ENCODE peak calls at places on chromosomes 16 and 17, in five cellular contexts. One of them, this sample, is unnamed. For H3K4me1 and H3K9me3, the result is how much of the 10 kb centered on the place peaks cover.

GRCh38 chr16:3490911-3491629 is 4.2 kb downstream of the C16orf90 start:
- DNase-seq in psoas muscle: no peak
- DNase-seq in ovary: no peak
- DNase-seq in HepG2: peak
- DNase-seq in adrenal gland: no peak
- DNase-seq in this sample: peak

GRCh38 chr17:82863941-82864720 is 24.3 kb upstream of the ZNF750 start:
- DNase-seq in HepG2: no peak
- DNase-seq in ovary: no peak
- DNase-seq in psoas muscle: peak
- DNase-seq in adrenal gland: peak
- DNase-seq in this sample: no peak

GRCh38 chr16:84199097-84199496 is 8.1 kb downstream of the ADAD2 start:
- DNase-seq in psoas muscle: no peak
- DNase-seq in HepG2: no peak
- DNase-seq in adrenal gland: no peak
- DNase-seq in ovary: no peak
- DNase-seq in this sample: no peak

GRCh38 chr17:37643829-37644228 is 583 bp upstream of the DDX52 start:
- DNase-seq in ovary: no peak
- DNase-seq in psoas muscle: no peak
- DNase-seq in HepG2: no peak
- DNase-seq in adrenal gland: peak
- DNase-seq in this sample: no peak

GRCh38 chr17:60086822-60087591 is 8.3 kb upstream of the HEATR6 start:
- DNase-seq in HepG2: no peak
- DNase-seq in psoas muscle: no peak
- DNase-seq in ovary: no peak
- DNase-seq in adrenal gland: no peak
- DNase-seq in this sample: no peak

GRCh38 chr17:80663783-80664206 is 119.2 kb downstream of the RPTOR start:
- DNase-seq in psoas muscle: peak
- DNase-seq in HepG2: no peak
- DNase-seq in adrenal gland: no peak
- DNase-seq in ovary: peak
- DNase-seq in this sample: no peak

GRCh38 chr17:38403491-38403890 is 24.8 kb upstream of the ARHGAP23 start:
- DNase-seq in HepG2: no peak
- DNase-seq in ovary: no peak
- DNase-seq in adrenal gland: no peak
- DNase-seq in psoas muscle: no peak
- DNase-seq in this sample: no peak

GRCh38 chr17:48993305-48993704 is 3.9 kb upstream of the IGF2BP1 start:
- DNase-seq in ovary: no peak
- DNase-seq in adrenal gland: no peak
- DNase-seq in psoas muscle: no peak
- DNase-seq in HepG2: no peak
- DNase-seq in this sample: no peak

GRCh38 chr16:57713596-57713995 is 19.0 kb downstream of the DRC7 start:
- DNase-seq in adrenal gland: no peak
- DNase-seq in psoas muscle: no peak
- DNase-seq in ovary: no peak
- DNase-seq in HepG2: no peak
- DNase-seq in this sample: no peak

DNA sequence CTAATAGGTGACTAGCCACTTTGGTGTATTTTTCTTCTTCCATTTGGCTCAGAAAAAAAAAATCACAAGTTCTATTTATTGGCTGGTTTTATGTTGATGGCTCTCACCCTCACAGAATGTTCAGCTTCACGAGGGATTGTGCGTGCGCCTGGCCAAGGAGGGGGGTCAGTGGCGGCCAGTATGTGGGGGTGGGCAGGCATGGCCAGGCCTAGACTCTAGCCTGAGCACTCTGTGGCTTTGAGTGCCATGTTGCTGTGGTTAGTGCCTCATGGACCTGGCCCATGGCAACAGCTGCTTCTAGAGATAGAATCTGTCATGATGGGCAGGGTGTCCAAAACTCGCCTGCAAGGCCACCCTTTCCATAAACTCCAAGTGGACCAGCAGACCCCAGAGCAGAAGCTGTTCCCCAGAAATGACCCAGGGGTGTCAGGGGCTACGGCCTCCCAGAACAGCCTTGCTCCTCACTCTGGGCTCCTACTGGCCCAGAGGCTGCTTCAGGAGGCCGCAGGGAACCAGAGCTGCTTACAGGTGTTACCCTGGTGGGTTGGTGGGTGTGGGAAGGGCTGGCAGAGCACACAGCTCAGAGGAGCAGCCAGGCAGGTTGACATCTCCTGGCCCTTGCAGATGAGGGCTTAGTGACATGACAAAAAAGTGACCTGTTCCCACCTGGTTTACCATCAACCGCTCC is 124.9 kb downstream of the SOCS1 start:
- DNase-seq in ovary: no peak
- DNase-seq in HepG2: no peak
- DNase-seq in psoas muscle: no peak
- DNase-seq in adrenal gland: no peak
- DNase-seq in this sample: no peak
- H3K27ac ChIP-seq in ovary: no peak
- H3K27ac ChIP-seq in HepG2: no peak
- H3K27ac ChIP-seq in psoas muscle: no peak
- H3K27ac ChIP-seq in adrenal gland: no peak
- H3K27ac ChIP-seq in this sample: peak

DNA sequence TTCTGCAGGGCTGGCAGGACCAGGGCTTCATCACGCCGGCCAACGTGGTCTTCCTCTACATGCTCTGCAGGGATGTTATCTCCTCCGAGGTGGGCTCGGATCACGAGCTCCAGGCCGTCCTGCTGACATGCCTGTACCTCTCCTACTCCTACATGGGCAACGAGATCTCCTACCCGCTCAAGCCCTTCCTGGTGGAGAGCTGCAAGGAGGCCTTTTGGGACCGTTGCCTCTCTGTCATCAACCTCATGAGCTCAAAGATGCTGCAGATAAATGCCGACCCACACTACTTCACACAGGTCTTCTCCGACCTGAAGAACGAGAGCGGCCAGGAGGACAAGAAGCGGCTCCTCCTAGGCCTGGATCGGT is 1.4 kb downstream of the CDK5R1 start:
- DNase-seq in ovary: no peak
- DNase-seq in psoas muscle: no peak
- DNase-seq in HepG2: no peak
- DNase-seq in adrenal gland: no peak
- DNase-seq in this sample: no peak
- H3K4me1 ChIP-seq in ovary: under half
- H3K4me1 ChIP-seq in psoas muscle: under half
- H3K4me1 ChIP-seq in HepG2: under half
- H3K4me1 ChIP-seq in adrenal gland: under half
- H3K4me1 ChIP-seq in this sample: under half

GRCh38 chr16:35572186-35572585 is 2112.8 kb downstream of the TP53TG3F start:
- DNase-seq in ovary: no peak
- DNase-seq in HepG2: no peak
- DNase-seq in psoas muscle: no peak
- DNase-seq in adrenal gland: no peak
- DNase-seq in this sample: no peak
- H3K9me3 ChIP-seq in ovary: under half
- H3K9me3 ChIP-seq in HepG2: half or more
- H3K9me3 ChIP-seq in psoas muscle: under half
- H3K9me3 ChIP-seq in adrenal gland: under half
- H3K9me3 ChIP-seq in this sample: under half

GRCh38 chr17:7556627-7557026 is 1.9 kb upstream of the TNFSF13 start:
- DNase-seq in ovary: no peak
- DNase-seq in psoas muscle: no peak
- DNase-seq in HepG2: no peak
- DNase-seq in adrenal gland: no peak
- DNase-seq in this sample: no peak

GRCh38 chr17:7559307-7560171 is 989 bp downstream of the TNFSF13 start:
- DNase-seq in ovary: peak
- DNase-seq in HepG2: no peak
- DNase-seq in psoas muscle: no peak
- DNase-seq in adrenal gland: no peak
- DNase-seq in this sample: no peak

GRCh38 chr17:7557147-7557764 is 1.3 kb upstream of the TNFSF13 start:
- DNase-seq in adrenal gland: no peak
- DNase-seq in psoas muscle: no peak
- DNase-seq in HepG2: peak
- DNase-seq in ovary: peak
- DNase-seq in this sample: no peak

GRCh38 chr17:7558544-7559306 is at the start of gene TNFSF13:
- DNase-seq in ovary: peak
- DNase-seq in adrenal gland: peak
- DNase-seq in HepG2: no peak
- DNase-seq in psoas muscle: peak
- DNase-seq in this sample: peak

GRCh38 chr17:7557825-7558543 is 566 bp upstream of the TNFSF13 start:
- DNase-seq in psoas muscle: peak
- DNase-seq in ovary: peak
- DNase-seq in adrenal gland: peak
- DNase-seq in HepG2: peak
- DNase-seq in this sample: peak
- H3K27ac ChIP-seq in psoas muscle: peak
- H3K27ac ChIP-seq in ovary: peak
- H3K27ac ChIP-seq in adrenal gland: peak
- H3K27ac ChIP-seq in HepG2: peak
- H3K27ac ChIP-seq in this sample: peak

GRCh38 chr17:42679001-42679491 is 2.3 kb upstream of the PLEKHH3 start:
- DNase-seq in psoas muscle: peak
- DNase-seq in HepG2: peak
- DNase-seq in ovary: peak
- DNase-seq in adrenal gland: peak
- DNase-seq in this sample: peak
- H3K4me1 ChIP-seq in psoas muscle: half or more
- H3K4me1 ChIP-seq in HepG2: half or more
- H3K4me1 ChIP-seq in ovary: under half
- H3K4me1 ChIP-seq in adrenal gland: half or more
- H3K4me1 ChIP-seq in this sample: under half

GRCh38 chr16:61432421-61432820 is 603.8 kb downstream of the CDH8 start:
- DNase-seq in adrenal gland: no peak
- DNase-seq in HepG2: no peak
- DNase-seq in psoas muscle: no peak
- DNase-seq in ovary: no peak
- DNase-seq in this sample: no peak
- H3K9me3 ChIP-seq in adrenal gland: under half
- H3K9me3 ChIP-seq in HepG2: under half
- H3K9me3 ChIP-seq in psoas muscle: under half
- H3K9me3 ChIP-seq in ovary: under half
- H3K9me3 ChIP-seq in this sample: under half

GRCh38 chr17:78759969-78760352 is 22.1 kb downstream of the CYTH1 start:
- DNase-seq in adrenal gland: no peak
- DNase-seq in HepG2: no peak
- DNase-seq in psoas muscle: no peak
- DNase-seq in ovary: no peak
- DNase-seq in this sample: no peak
- H3K27ac ChIP-seq in adrenal gland: peak
- H3K27ac ChIP-seq in HepG2: no peak
- H3K27ac ChIP-seq in psoas muscle: no peak
- H3K27ac ChIP-seq in ovary: no peak
- H3K27ac ChIP-seq in this sample: no peak

DNA sequence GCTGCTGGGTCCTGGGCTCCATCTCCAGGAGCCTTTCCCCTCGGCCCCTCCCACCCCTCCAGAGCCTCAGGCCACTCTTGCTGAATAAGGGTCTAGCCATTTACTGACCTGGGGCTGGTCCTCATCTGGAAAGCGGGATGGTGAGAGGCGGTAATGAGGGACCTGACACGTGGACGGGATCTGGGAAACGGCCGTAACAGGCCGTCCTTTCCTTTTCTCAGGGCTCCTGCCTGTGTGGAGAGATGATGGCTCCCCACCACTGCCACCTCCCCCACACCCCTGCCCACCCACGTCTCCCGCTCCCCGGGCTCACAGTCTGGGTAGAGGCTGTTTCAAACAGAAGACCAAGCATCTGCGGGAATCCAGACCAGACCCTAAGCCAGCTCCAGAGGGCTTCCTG is 20.6 kb upstream of the KCNJ12 start:
- DNase-seq in adrenal gland: no peak
- DNase-seq in ovary: no peak
- DNase-seq in HepG2: no peak
- DNase-seq in psoas muscle: peak
- DNase-seq in this sample: no peak
- H3K4me1 ChIP-seq in adrenal gland: under half
- H3K4me1 ChIP-seq in ovary: under half
- H3K4me1 ChIP-seq in HepG2: under half
- H3K4me1 ChIP-seq in psoas muscle: under half
- H3K4me1 ChIP-seq in this sample: under half

This sample was measured in right cardiac atrium.